ENCODE peak calls at places on chromosomes 4 and X, in nine cellular contexts. B, T, L, M, E, P, F, N and Y are unnamed samples.

GRCh38 chrX:75746891-75747639 is 38.0 kb downstream of the MAGEE2 start:
- DNase-seq in B (peak; percentile 66), T (peak; percentile 60), L (peak; percentile 42), M (peak; percentile 1), E (peak; percentile 0), P (no peak), F (no peak), N (peak; percentile 24), Y (peak; percentile 24)

GRCh38 chr4:44927361-44928061 is 201.2 kb upstream of the GNPDA2 start:
- DNase-seq in B (peak; percentile 33), T (no peak), L (no peak), M (no peak), E (no peak), P (no peak), F (no peak), N (peak; percentile 60), Y (no peak)

GRCh38 chrX:145953628-145954027 is 136.0 kb downstream of the SLITRK2 start:
- DNase-seq in B (no peak), T (no peak), L (no peak), M (no peak), E (no peak), P (no peak), F (no peak), N (no peak), Y (no peak)

GRCh38 chrX:68307767-68308166 is 125.5 kb downstream of the OPHN1 start:
- DNase-seq in B (no peak), T (no peak), L (no peak), M (no peak), E (no peak), P (no peak), F (no peak), N (peak; percentile 73), Y (no peak)

GRCh38 chr4:54746228-54746627 is 88.5 kb downstream of the KIT start:
- DNase-seq in B (no peak), T (no peak), L (no peak), M (no peak), E (no peak), P (no peak), F (no peak), N (no peak), Y (no peak)

GRCh38 chr4:52870225-52870624 is 8.1 kb downstream of the RASL11B start:
- DNase-seq in B (no peak), T (no peak), L (peak; percentile 48), M (no peak), E (no peak), P (no peak), F (no peak), N (no peak), Y (no peak)

GRCh38 chr4:38804654-38805295 is at the start of gene TLR1:
- DNase-seq in B (peak; percentile 72), T (no peak), L (no peak), M (peak; percentile 47), E (no peak), P (no peak), F (no peak), N (peak; percentile 81), Y (no peak)

GRCh38 chr4:15003891-15004700 is 1.8 kb downstream of the CPEB2 start:
- DNase-seq in B (peak; percentile 72), T (peak; percentile 63), L (peak; percentile 49), M (peak; percentile 66), E (peak; percentile 49), P (peak; percentile 75), F (peak; percentile 82), N (peak; percentile 29), Y (peak; percentile 46)

GRCh38 chrX:22110729-22111494 is 78.8 kb downstream of the PHEX start:
- DNase-seq in B (no peak), T (no peak), L (no peak), M (no peak), E (no peak), P (no peak), F (no peak), N (no peak), Y (no peak)

GRCh38 chrX:22105231-22105630 is 73.1 kb downstream of the PHEX start:
- DNase-seq in B (no peak), T (peak; percentile 41), L (no peak), M (no peak), E (no peak), P (no peak), F (no peak), N (peak; percentile 10), Y (no peak)

DNA sequence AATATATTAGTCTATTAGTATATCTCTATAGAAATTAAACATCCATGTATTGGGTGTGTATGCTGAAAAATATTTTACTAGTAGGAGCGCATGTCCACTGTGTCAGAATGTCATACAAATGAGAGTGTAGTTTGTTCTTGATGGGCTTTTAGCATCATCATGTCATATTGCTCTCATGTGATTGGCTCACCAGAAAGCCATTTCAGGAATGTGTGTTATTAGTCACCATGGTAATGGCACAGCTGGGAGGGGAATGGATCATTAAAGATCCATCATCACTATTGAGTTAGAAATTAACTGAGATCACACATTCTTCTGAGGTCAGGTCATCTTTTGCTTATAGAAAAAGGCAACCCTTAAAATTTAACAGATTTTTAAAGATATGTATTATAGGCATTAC is 77.3 kb downstream of the PHEX start:
- DNase-seq in B (no peak), T (no peak), L (no peak), M (no peak), E (no peak), P (no peak), F (no peak), N (no peak), Y (no peak)
- H3K4me3 ChIP-seq in B (no peak overlapping the region), T (no peak overlapping the region), L (no peak overlapping the region), M (no peak overlapping the region), E (no peak overlapping the region), P (no peak overlapping the region), F (no peak overlapping the region), N (no peak overlapping the region), Y (no peak overlapping the region)

DNA sequence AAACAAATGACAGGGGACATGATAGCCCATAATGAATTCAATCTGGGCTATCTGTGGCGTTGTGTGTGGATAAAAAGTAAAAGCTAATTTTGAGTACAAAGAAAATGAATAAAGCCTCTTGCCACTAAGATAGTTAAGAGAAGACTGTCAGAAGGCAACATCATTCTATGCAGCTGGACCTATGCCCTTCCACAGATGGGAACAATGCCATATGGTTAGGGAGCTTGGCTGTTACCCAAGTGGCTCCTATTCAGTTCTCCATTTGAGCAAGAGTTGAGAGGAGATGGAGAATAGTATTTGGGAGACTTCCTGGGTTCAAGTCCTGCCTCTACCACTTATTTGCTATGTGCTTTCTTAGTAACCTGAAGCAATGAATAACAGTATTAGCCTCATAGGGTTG is 107.7 kb downstream of the ANXA3 start:
- DNase-seq in B (no peak), T (no peak), L (no peak), M (no peak), E (no peak), P (no peak), F (no peak), N (peak; percentile 79), Y (no peak)
- H3K4me1 ChIP-seq in B (peaks cover 40% of the 10 kb centered on the region), T (no peaks in the 10 kb centered on the region), L (peaks cover 16% of the 10 kb centered on the region), M (peaks cover 17% of the 10 kb centered on the region), E (peaks cover 9% of the 10 kb centered on the region), P (peaks cover 8% of the 10 kb centered on the region), F (peaks cover 47% of the 10 kb centered on the region), N (no peaks in the 10 kb centered on the region), Y (no peaks in the 10 kb centered on the region)

DNA sequence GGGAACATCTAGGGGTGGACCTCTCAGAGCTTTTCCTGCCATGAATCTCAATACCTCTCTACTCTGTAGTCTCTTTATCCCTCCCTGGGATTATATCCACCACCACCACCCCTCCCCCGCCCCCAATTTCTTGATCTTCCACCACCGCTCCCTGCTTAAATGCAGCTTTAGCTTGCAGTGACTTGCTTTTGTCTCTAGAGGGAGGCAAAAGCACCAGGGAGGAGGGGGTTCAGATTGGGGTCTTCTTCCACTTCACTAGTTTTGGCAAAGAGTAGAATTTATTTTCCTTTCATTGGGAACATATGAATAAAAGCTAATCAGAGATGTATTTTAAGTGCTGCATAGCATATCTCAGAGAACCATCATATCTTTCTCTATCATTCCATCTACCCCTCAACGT is 5.5 kb downstream of the ARHGAP36 start:
- DNase-seq in B (peak; percentile 3), T (no peak), L (no peak), M (no peak), E (no peak), P (no peak), F (no peak), N (no peak), Y (no peak)
- H3K4me3 ChIP-seq in B (no peak overlapping the region), T (no peak overlapping the region), L (no peak overlapping the region), M (no peak overlapping the region), E (no peak overlapping the region), P (no peak overlapping the region), F (no peak overlapping the region), N (no peak overlapping the region), Y (no peak overlapping the region)

DNA sequence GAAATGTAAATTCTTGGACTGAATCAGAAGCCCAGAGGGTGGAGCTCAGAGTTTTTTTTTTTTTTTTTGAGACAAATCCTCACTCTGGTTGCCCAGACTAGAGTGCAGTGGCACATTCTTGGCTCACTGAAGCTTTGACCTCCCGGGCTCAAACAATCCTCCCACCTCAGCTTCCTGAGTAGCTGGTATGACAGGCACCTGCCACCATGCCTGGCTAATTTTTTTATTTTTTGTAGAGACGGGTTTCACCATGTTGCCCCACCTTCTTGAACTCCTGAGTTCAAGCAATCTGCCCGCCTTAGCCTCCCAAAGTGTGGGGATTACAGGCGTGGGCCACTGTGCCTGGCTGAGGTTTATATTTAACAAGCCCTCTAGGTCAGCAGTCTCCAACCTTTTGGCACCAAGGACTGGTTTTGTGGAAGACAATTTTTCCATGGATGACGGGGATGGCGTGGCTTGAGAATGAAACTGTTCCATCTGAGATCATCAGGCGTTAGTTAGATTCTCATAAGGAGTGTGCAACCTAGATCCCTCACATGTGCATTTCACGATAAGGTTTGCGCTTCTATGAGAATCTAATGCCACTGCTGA is 76.7 kb downstream of the FHIP1A start:
- DNase-seq in B (no peak), T (no peak), L (no peak), M (no peak), E (no peak), P (no peak), F (no peak), N (no peak), Y (no peak)
- H3K4me1 ChIP-seq in B (no peaks in the 10 kb centered on the region), T (no peaks in the 10 kb centered on the region), L (no peaks in the 10 kb centered on the region), M (no peaks in the 10 kb centered on the region), E (no peaks in the 10 kb centered on the region), P (no peaks in the 10 kb centered on the region), F (peaks cover 3% of the 10 kb centered on the region), N (no peaks in the 10 kb centered on the region), Y (no peaks in the 10 kb centered on the region)

DNA sequence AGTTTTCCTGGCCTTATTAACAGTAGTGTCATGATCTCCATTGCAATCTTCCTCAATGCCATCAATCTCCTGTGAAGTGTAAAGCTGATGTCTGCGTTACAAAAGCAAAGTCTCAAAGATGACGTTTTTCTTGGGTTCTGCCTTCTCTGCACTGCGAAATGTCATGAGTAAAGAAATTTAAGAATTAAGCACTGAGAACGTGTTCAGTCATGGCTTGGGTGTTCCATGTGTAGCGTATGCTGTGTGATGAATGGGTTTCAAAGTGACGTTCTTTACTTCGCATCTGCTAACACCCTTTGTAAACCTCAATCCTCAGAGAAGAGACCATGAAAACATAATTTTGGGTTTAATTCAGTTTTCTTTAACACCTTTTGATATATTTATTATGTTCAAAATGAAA is 1.0 kb downstream of the NAP1L5 start:
- DNase-seq in B (no peak), T (no peak), L (no peak), M (no peak), E (no peak), P (no peak), F (no peak), N (no peak), Y (no peak)
- H3K4me3 ChIP-seq in B (no peak overlapping the region), T (no peak overlapping the region), L (peak overlapping the region; percentile 62), M (peak overlapping the region; percentile 80), E (peak overlapping the region; percentile 61), P (peak overlapping the region; percentile 69), F (peak overlapping the region; percentile 56), N (no peak overlapping the region), Y (peak overlapping the region; percentile 62)